ENCODE peak calls at places on chromosomes 7 and 10, in seven cellular contexts. N is left kidney, I is endothelial cell, C is HTR-8/SVneo, S is HL-60, P is T-helper 1 cell, W is HFF-Myc. G is an unnamed sample.

GRCh38 chr10:36725581-36726520 is 399.5 kb upstream of the ANKRD30A start:
- DNase-seq in W (peak; percentile 30), I (peak; percentile 38), P (no peak), C (peak; percentile 81), N (peak; percentile 83), S (no peak), G (no peak)

GRCh38 chr7:151083071-151083823 is at the start of gene TMUB1:
- DNase-seq in C (peak; percentile 58), W (no peak), N (peak; percentile 87), P (peak; percentile 90), I (peak; percentile 65), S (no peak), G (peak; percentile 89)

GRCh38 chr7:140609646-140610045 is 31.0 kb downstream of the DENND2A start:
- DNase-seq in W (no peak), S (no peak), I (no peak), P (no peak), N (no peak), C (no peak), G (no peak)

GRCh38 chr10:46550076-46550790 is 6.2 kb downstream of the GPRIN2 start:
- DNase-seq in C (no peak), W (no peak), N (no peak), I (peak; percentile 5), P (no peak), S (no peak), G (peak; percentile 47)

GRCh38 chr7:97351488-97351887 is 234.0 kb downstream of the SDHAF3 start:
- DNase-seq in I (no peak), S (no peak), P (no peak), C (no peak), N (no peak), W (no peak), G (no peak)

GRCh38 chr10:121595806-121596667 is 2.2 kb downstream of the FGFR2 start:
- DNase-seq in I (peak; percentile 27), W (no peak), P (no peak), N (peak; percentile 91), S (no peak), C (no peak), G (no peak)

GRCh38 chr7:128041203-128041602 is 10.0 kb upstream of the LRRC4 start:
- DNase-seq in P (no peak), I (no peak), N (no peak), W (peak; percentile 54), C (peak; percentile 19), S (no peak), G (no peak)

GRCh38 chr10:14153570-14154055 is 177.1 kb downstream of the FRMD4A start:
- DNase-seq in S (no peak), P (no peak), I (no peak), W (no peak), N (peak; percentile 57), C (no peak), G (no peak)

G was measured in CD14-positive monocyte.